ENCODE peak calls at places on chromosomes 6 and 20, in eight cellular contexts. F is GM23248; E is iPS-NIHi11; T is HT-29; K is activated CD8-positive, alpha-beta T cell treated with anti-CD3 and anti-CD28 coated beads for 36 hours; I is heart left ventricle; Z is skeletal muscle cell; H is HFF-Myc. Y is an unnamed sample.

GRCh38 chr6:156659317-156660198 is 117.6 kb upstream of the ARID1B start:
- DNase-seq in H (no peak), E (no peak), I (no peak), T (no peak), K (no peak), Z (no peak), F (no peak), Y (no peak)

GRCh38 chr20:8875586-8875985 is 193.3 kb upstream of the PLCB4 start:
- DNase-seq in I (no peak), Z (no peak), T (no peak), H (no peak), E (no peak), F (peak; percentile 3), K (no peak), Y (no peak)

GRCh38 chr20:38706482-38706881 is 17.8 kb upstream of the SLC32A1 start:
- DNase-seq in E (peak; percentile 55), K (no peak), T (no peak), Z (no peak), F (no peak), I (no peak), H (no peak), Y (no peak)

GRCh38 chr20:47210470-47210869 is 146.0 kb downstream of the ZMYND8 start:
- DNase-seq in F (no peak), E (no peak), K (no peak), I (no peak), Z (no peak), H (no peak), T (no peak), Y (no peak)

GRCh38 chr20:52595492-52595891 is 376.7 kb upstream of the TSHZ2 start:
- DNase-seq in T (no peak), K (no peak), I (no peak), E (no peak), Z (no peak), F (no peak), H (no peak), Y (no peak)

GRCh38 chr6:148466158-148466557 is 123.5 kb downstream of the SASH1 start:
- DNase-seq in H (no peak), I (no peak), Z (no peak), F (peak; percentile 20), K (no peak), T (no peak), E (no peak), Y (no peak)

GRCh38 chr6:127582777-127583462 is 5.9 kb downstream of the C6orf58 start:
- DNase-seq in Z (peak; percentile 39), F (peak; percentile 79), T (peak; percentile 59), H (no peak), I (no peak), E (no peak), K (no peak), Y (no peak)

GRCh38 chr20:1368448-1369199 is 24.2 kb downstream of the FKBP1A start:
- DNase-seq in H (no peak), E (no peak), Z (no peak), K (no peak), I (no peak), T (no peak), F (peak; percentile 40), Y (no peak)

GRCh38 chr20:6940052-6940451 is 172.6 kb downstream of the BMP2 start:
- DNase-seq in Z (no peak), F (peak; percentile 2), T (peak; percentile 76), I (no peak), H (peak; percentile 20), K (no peak), E (peak; percentile 23), Y (peak; percentile 64)

GRCh38 chr6:16132909-16133308 is 4.0 kb downstream of the MYLIP start:
- DNase-seq in F (no peak), Z (no peak), E (no peak), H (no peak), K (peak; percentile 39), T (no peak), I (no peak), Y (peak; percentile 47)

GRCh38 chr6:170082531-170083187 is 208.2 kb downstream of the DLL1 start:
- DNase-seq in E (peak; percentile 7), Z (no peak), K (peak; percentile 44), H (no peak), F (no peak), T (no peak), I (no peak), Y (peak; percentile 95)

Y was measured in NB4.